ENCODE peak calls at places on chromosomes 16 and 17, in six cellular contexts. C, A, Y, E, L and G are unnamed samples.

GRCh38 chr16:24769806-24770205 is 40.4 kb downstream of the TNRC6A start:
- DNase-seq in Y (no peak), E (no peak), A (peak; percentile 62), L (no peak), C (no peak), G (no peak)

GRCh38 chr17:44222112-44222869 is 2.8 kb upstream of the UBTF start:
- DNase-seq in L (peak; percentile 88), C (peak; percentile 64), Y (peak; percentile 84), A (peak; percentile 59), E (peak; percentile 84), G (peak; percentile 72)

GRCh38 chr17:59427425-59427921 is 96.0 kb downstream of the YPEL2 start:
- DNase-seq in C (no peak), L (peak; percentile 26), A (peak; percentile 71), E (no peak), Y (no peak), G (peak; percentile 3)

GRCh38 chr16:60329110-60329509 is 1595.0 kb upstream of the GOT2 start:
- DNase-seq in Y (no peak), A (no peak), C (no peak), E (no peak), L (no peak), G (no peak)

GRCh38 chr17:34757106-34757505 is 177.7 kb downstream of the TMEM132E start:
- DNase-seq in C (no peak), Y (no peak), E (no peak), A (no peak), L (no peak), G (no peak)

GRCh38 chr16:730666-731509 is 4.0 kb downstream of the HAGHL start:
- DNase-seq in A (no peak), C (no peak), L (no peak), E (peak; percentile 1), Y (no peak), G (no peak)

GRCh38 chr17:79776378-79777165 is 1.4 kb upstream of the CBX2 start:
- DNase-seq in L (no peak), C (no peak), E (peak; percentile 62), A (no peak), Y (peak; percentile 3), G (no peak)

GRCh38 chr17:43552229-43552837 is 6.2 kb upstream of the ETV4 start:
- DNase-seq in A (no peak), E (no peak), L (no peak), Y (no peak), C (no peak), G (no peak)

GRCh38 chr17:77332981-77333685 is 192.4 kb downstream of the SEC14L1 start:
- DNase-seq in A (peak; percentile 74), Y (no peak), C (peak; percentile 63), E (no peak), L (peak; percentile 20), G (no peak)

GRCh38 chr16:69077251-69077650 is 28.2 kb upstream of the HAS3 start:
- DNase-seq in E (no peak), C (no peak), A (no peak), L (no peak), Y (no peak), G (no peak)

GRCh38 chr17:58059141-58059540 is 24.1 kb upstream of the DYNLL2 start:
- DNase-seq in A (no peak), Y (no peak), L (no peak), C (no peak), E (no peak), G (no peak)

GRCh38 chr17:45999900-46000290 is 845 bp downstream of the STH start:
- DNase-seq in C (no peak), L (no peak), Y (no peak), A (no peak), E (no peak), G (no peak)

GRCh38 chr16:4957720-4958509 is at the start of gene SEC14L5:
- DNase-seq in C (peak; percentile 98), Y (peak; percentile 98), L (peak; percentile 98), E (peak; percentile 100), A (peak; percentile 97), G (peak; percentile 98)

GRCh38 chr16:920722-921121 is 50.1 kb downstream of the LMF1 start:
- DNase-seq in Y (no peak), L (no peak), C (no peak), A (peak; percentile 25), E (peak; percentile 1), G (no peak)

GRCh38 chr17:4576729-4577322 is 7.5 kb upstream of the SMTNL2 start:
- DNase-seq in A (no peak), Y (no peak), L (no peak), C (no peak), E (peak; percentile 85), G (no peak)

GRCh38 chr16:17416461-17417221 is 54.1 kb downstream of the XYLT1 start:
- DNase-seq in E (no peak), Y (peak; percentile 63), L (peak; percentile 68), C (peak; percentile 92), A (no peak), G (peak; percentile 54)

GRCh38 chr17:28944862-28945741 is 6.2 kb downstream of the PHF12 start:
- DNase-seq in A (peak; percentile 33), E (no peak), L (no peak), C (no peak), Y (no peak), G (no peak)

DNA sequence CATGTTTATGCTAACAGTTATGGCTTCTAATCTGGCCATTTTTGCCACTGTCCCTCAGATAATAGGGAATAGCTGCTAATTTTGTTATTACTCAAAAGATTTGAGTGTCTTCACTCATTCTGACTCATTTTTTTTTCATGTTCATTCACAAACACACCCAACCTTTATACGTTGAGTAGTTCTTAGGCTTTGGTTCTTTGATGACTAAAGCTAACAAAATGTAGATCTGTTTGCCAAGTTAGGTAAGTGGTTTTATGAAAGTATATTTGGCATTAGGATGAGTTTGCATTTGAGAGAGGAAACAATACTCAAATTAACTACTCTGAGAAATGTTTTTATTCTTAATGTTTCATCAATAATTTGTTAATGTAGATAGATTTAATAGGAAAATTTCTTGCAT is 3.7 kb downstream of the MAP2K4 start:
- DNase-seq in E (no peak), Y (no peak), C (no peak), A (no peak), L (no peak), G (no peak)
- H3K27ac ChIP-seq in E (no peak overlapping the region), Y (no peak overlapping the region), C (no peak overlapping the region), A (no peak overlapping the region), L (no peak overlapping the region), G (no peak overlapping the region)

GRCh38 chr17:48542114-48542955 is 2.6 kb downstream of the HOXB2 start:
- DNase-seq in A (no peak), L (no peak), E (peak; percentile 39), Y (no peak), C (no peak), G (no peak)

GRCh38 chr17:48545022-48545376 is at the start of gene HOXB2:
- DNase-seq in A (no peak), Y (no peak), C (no peak), L (no peak), E (no peak), G (no peak)

GRCh38 chr17:48544356-48545021 is 420 bp downstream of the HOXB2 start:
- DNase-seq in Y (peak; percentile 73), A (no peak), L (no peak), C (no peak), E (peak; percentile 72), G (no peak)

GRCh38 chr17:48542956-48543853 is 1.7 kb downstream of the HOXB2 start:
- DNase-seq in C (no peak), L (no peak), E (peak; percentile 79), Y (no peak), A (peak; percentile 4), G (no peak)

DNA sequence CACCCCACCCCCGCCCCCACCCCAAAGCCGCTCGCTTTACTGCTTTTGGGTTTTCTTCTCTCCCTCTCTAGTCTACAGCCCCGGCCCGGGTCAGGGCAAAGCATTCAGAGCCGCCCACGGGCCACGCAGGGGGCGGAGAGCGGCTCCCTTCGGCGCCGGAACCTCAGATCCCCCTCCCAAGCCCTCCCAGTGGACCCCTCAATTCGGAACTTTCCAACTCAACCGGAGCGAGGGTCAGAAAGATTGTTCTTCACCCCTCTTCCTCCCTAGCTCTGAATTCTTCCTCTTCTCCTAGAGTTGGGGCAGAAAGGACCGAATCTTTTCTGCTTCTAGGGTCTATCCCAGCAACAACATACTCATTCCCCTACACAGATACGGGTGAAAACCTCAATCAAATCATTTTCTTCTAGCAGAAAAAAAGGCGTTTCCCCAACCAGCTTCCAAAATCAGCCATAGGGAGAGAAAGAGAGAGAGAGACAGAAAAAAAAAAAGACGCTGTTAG is 1.0 kb downstream of the HOXB2 start:
- DNase-seq in E (no peak), C (no peak), L (no peak), Y (no peak), A (no peak), G (no peak)
- H3K27ac ChIP-seq in E (no peak overlapping the region), C (no peak overlapping the region), L (peak overlapping the region; percentile 81), Y (peak overlapping the region; percentile 86), A (no peak overlapping the region), G (no peak overlapping the region)

GRCh38 chr16:3059041-3059722 is 6.3 kb upstream of the IL32 start:
- DNase-seq in A (peak; percentile 54), E (peak; percentile 98), C (peak; percentile 92), L (peak; percentile 94), Y (peak; percentile 92), G (peak; percentile 54)

GRCh38 chr16:3059723-3060242 is 5.7 kb upstream of the IL32 start:
- DNase-seq in E (no peak), L (no peak), A (no peak), Y (no peak), C (no peak), G (no peak)

GRCh38 chr16:3056336-3057180 is 8.9 kb upstream of the IL32 start:
- DNase-seq in E (no peak), L (no peak), Y (no peak), C (no peak), A (no peak), G (no peak)

GRCh38 chr16:3058173-3059030 is 7.0 kb upstream of the IL32 start:
- DNase-seq in E (peak; percentile 80), C (peak; percentile 81), A (no peak), Y (peak; percentile 77), L (peak; percentile 73), G (peak; percentile 14)

DNA sequence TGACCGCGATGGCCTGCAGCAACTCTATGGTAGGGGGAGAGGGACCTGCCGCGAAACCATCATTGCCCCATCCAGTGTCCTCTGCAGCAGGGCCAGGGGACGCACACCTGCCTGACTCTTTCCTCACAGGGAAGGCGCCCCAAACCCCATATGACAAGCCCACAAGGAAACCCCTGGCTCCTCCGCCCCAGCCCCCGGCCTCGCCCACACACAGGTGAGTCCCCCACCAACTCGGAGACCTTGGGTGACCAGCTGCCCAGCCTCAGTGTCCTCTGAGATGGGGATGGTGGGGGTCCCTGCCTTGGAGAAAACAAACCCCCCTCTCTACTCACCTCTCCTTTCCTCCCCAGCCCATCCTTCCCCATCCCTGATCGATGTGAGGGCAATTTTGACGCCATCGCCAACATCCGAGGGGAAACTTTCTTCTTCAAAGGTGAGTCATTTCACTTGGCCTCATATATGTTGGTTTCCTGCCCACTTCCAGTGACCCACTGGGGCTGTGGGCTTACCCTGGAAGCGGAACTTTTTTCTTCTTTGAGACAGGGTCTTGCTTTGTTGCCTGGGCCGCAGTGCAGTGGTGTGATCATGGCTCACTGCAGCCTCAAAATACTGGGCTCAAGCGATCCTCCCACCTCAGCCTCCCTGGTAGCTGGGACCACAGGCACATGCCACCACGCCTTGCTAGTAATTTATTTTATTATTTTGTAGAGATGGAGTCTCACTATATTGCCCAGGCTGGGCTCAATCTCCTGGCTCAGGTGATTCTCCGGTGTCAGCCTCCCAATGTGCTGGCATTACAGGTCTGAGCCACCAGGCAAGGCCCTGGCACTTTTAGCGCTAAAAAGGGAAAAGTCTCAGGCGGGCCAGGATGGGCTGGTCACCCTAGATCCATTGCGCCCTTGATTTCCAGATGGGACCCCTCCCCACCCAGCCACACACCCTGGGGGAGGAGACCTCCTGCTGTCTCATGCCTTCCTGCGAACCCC is 8.0 kb upstream of the IL32 start:
- DNase-seq in C (no peak), E (no peak), Y (no peak), A (no peak), L (no peak), G (no peak)
- H3K27ac ChIP-seq in C (no peak overlapping the region), E (no peak overlapping the region), Y (no peak overlapping the region), A (no peak overlapping the region), L (no peak overlapping the region), G (no peak overlapping the region)

GRCh38 chr16:29926675-29927522 is 873 bp upstream of the KCTD13 start:
- DNase-seq in C (no peak), E (no peak), Y (no peak), A (no peak), L (peak; percentile 32), G (no peak)
- H3K27ac ChIP-seq in C (peak overlapping the region; percentile 32), E (no peak overlapping the region), Y (peak overlapping the region; percentile 90), A (peak overlapping the region; percentile 72), L (peak overlapping the region; percentile 79), G (peak overlapping the region; percentile 92)